ENCODE peak calls at places on chromosomes 4 and X, in eight cellular contexts. C is neural crest cell, D is cardiac septum, X is HEK293T, B is T follicular helper cell, H is sciatic nerve, K is NCI-H1092, A is HCT116. R is an unnamed sample.

GRCh38 chrX:154724999-154725756 is 25.7 kb downstream of the GAB3 start:
- DNase-seq in C (no peak), D (no peak), X (no peak), B (no peak), H (no peak), K (no peak), A (no peak), R (no peak)

GRCh38 chr4:41505161-41505653 is 32.8 kb upstream of the LIMCH1 start:
- DNase-seq in C (no peak), D (no peak), X (no peak), B (no peak), H (no peak), K (peak; percentile 33), A (no peak), R (peak; percentile 68)

GRCh38 chr4:48212165-48212564 is 57.5 kb downstream of the TEC start:
- DNase-seq in C (no peak), D (no peak), X (no peak), B (no peak), H (no peak), K (no peak), A (no peak), R (no peak)

GRCh38 chrX:1851527-1851926 is 236.7 kb downstream of the ASMT start:
- DNase-seq in C (no peak), D (peak; percentile 67), X (no peak), B (no peak), H (peak; percentile 17), K (no peak), A (no peak), R (no peak)

GRCh38 chrX:40040686-40041461 is 56.9 kb downstream of the BCOR start:
- DNase-seq in C (no peak), D (no peak), X (no peak), B (no peak), H (no peak), K (no peak), A (no peak), R (no peak)

GRCh38 chr4:139171878-139172691 is 4.9 kb downstream of the ELF2 start:
- DNase-seq in C (no peak), D (no peak), X (no peak), B (no peak), H (no peak), K (no peak), A (no peak), R (no peak)

GRCh38 chrX:52139545-52139895 is 45.2 kb upstream of the MAGED4 start:
- DNase-seq in C (no peak), D (no peak), X (no peak), B (no peak), H (no peak), K (no peak), A (no peak), R (no peak)

GRCh38 chr4:1883583-1883982 is 12.4 kb downstream of the NSD2 start:
- DNase-seq in C (no peak), D (no peak), X (no peak), B (no peak), H (no peak), K (no peak), A (no peak), R (no peak)

GRCh38 chr4:3666263-3666662 is 99.9 kb upstream of the ADRA2C start:
- DNase-seq in C (no peak), D (no peak), X (no peak), B (no peak), H (no peak), K (no peak), A (no peak), R (no peak)